ENCODE peak calls at places on chromosomes 12 and 14, in four cellular contexts. R is HepG2, G is H1, M is stomach. O is an unnamed sample.

GRCh38 chr14:22200977-22201605 is 387.9 kb downstream of the DAD1 start:
- DNase-seq in R (peak), G (no peak), M (no peak), O (no peak)

GRCh38 chr14:100728962-100729361 is 2.3 kb downstream of the DLK1 start:
- DNase-seq in R (no peak), G (no peak), M (no peak), O (no peak)

GRCh38 chr12:54036620-54037359 is 3.9 kb downstream of the HOXC5 start:
- DNase-seq in R (no peak), G (no peak), M (no peak), O (peak)

GRCh38 chr14:22131749-22132476 is 457.1 kb downstream of the DAD1 start:
- DNase-seq in R (peak), G (no peak), M (no peak), O (no peak)

GRCh38 chr12:70619471-70620152 is 17.6 kb downstream of the PTPRB start:
- DNase-seq in R (no peak), G (no peak), M (no peak), O (no peak)

GRCh38 chr12:39227218-39227617 is 215.7 kb downstream of the KIF21A start:
- DNase-seq in R (no peak), G (no peak), M (no peak), O (no peak)

GRCh38 chr14:35320472-35320871 is 28.3 kb downstream of the PSMA6 start:
- DNase-seq in R (no peak), G (no peak), M (no peak), O (no peak)

GRCh38 chr12:28253175-28253641 is 63.0 kb downstream of the CCDC91 start:
- DNase-seq in R (no peak), G (no peak), M (no peak), O (no peak)

GRCh38 chr12:49279706-49280159 is 14.9 kb downstream of the TUBA1C start:
- DNase-seq in R (peak), G (no peak), M (no peak), O (peak)

GRCh38 chr14:68637106-68638021 is 155.5 kb downstream of the ZFP36L1 start:
- DNase-seq in R (no peak), G (no peak), M (no peak), O (no peak)

GRCh38 chr12:2783936-2784600 is 10.7 kb upstream of the FKBP4 start:
- DNase-seq in R (peak), G (no peak), M (peak), O (peak)

GRCh38 chr14:50402965-50403364 is 6.3 kb upstream of the CDKL1 start:
- DNase-seq in R (no peak), G (no peak), M (no peak), O (no peak)

GRCh38 chr14:61203059-61203753 is 77.9 kb downstream of the TMEM30B start:
- DNase-seq in R (no peak), G (no peak), M (no peak), O (no peak)

GRCh38 chr12:76591461-76591860 is 31.9 kb upstream of the OSBPL8 start:
- DNase-seq in R (no peak), G (no peak), M (no peak), O (no peak)

GRCh38 chr12:49921936-49922335 is 18.2 kb upstream of the FAIM2 start:
- DNase-seq in R (no peak), G (no peak), M (no peak), O (no peak)

GRCh38 chr12:15276088-15276698 is 46.1 kb upstream of the PTPRO start:
- DNase-seq in R (peak), G (no peak), M (no peak), O (no peak)

GRCh38 chr12:11746024-11746771 is 96.7 kb downstream of the ETV6 start:
- DNase-seq in R (no peak), G (no peak), M (no peak), O (no peak)

GRCh38 chr12:30043151-30043550 is 259.4 kb upstream of the TMTC1 start:
- DNase-seq in R (no peak), G (no peak), M (no peak), O (no peak)

GRCh38 chr12:55906056-55906455 is 21.6 kb downstream of the PYM1 start:
- DNase-seq in R (no peak), G (no peak), M (no peak), O (no peak)

GRCh38 chr12:113006641-113007040 is 28.3 kb downstream of the OAS2 start:
- DNase-seq in R (no peak), G (no peak), M (no peak), O (no peak)

DNA sequence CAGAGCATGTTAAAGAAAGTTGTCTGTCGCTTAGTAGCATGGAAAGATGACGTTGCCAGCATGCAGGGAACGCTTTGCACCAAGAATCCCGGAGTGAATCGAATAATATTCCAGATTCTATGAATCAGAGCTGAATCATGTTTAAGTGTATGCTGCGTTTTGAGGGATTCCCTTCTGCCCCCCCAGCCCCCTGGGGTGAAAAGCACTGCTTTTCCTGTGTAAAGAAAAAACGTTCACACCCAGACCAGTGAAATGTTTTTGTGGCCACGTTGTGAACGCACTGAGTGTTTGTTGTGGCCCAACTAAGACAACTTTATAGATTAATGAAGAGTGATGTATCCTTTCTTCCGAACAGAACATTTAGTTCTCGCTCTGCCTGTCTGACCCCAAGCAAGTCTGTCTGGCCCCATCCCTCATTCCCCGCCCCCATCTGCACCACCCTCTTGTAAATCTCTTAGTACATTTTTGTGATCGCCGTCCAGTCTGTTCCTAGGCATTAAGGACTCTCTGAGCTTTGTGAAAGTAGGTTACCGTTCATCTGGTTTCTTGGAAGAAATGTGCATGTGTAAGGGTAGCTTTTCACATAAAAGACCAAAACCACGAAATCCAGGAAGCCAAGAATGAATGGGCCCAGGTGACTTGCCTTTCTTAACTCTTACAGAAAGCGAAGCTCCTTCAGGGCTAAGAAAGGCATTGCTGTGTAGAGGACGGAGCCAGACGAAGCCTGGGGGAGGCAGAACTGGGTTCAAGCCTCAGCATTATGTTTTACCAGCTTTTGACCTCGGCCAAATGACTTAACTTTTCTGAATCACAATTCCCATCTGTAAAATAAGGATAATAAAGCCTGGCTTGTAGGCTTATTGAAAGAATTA is 103.1 kb downstream of the SAMD4A start:
- DNase-seq in R (no peak), G (no peak), M (no peak), O (no peak)
- TF ChIP-seq EP300 in R (no peak), G (no peak), M (no peak), O (no peak)

GRCh38 chr14:78673845-78674244 is 503.7 kb downstream of the NRXN3 start:
- DNase-seq in R (no peak), G (no peak), M (no peak), O (no peak)

DNA sequence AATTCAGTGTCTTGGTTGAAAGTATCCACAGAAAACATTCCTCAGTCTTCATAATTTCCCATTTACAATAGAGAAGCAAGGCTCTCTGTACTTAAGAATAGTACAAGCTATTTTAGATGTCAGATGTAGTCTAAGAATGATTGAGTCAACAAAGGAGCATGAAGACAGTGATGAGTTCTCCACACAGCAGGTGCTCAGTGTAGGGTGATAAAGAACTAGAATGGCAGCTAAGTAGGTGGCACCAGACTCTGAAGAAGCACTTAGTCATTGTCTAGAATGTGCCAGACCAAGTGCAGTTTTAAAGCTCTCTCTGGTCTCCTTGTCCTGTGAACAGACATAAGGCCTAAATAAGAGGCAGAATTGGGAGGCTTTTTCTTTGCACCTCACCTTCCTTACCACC is 504.6 kb downstream of the NRXN3 start:
- DNase-seq in R (no peak), G (no peak), M (no peak), O (no peak)
- TF ChIP-seq EP300 in R (no peak), G (no peak), M (no peak), O (no peak)

GRCh38 chr12:121005346-121005815 is 10.9 kb downstream of the C12orf43 start:
- DNase-seq in R (peak), G (peak), M (peak), O (peak)
- TF ChIP-seq EP300 in R (no peak), G (no peak), M (no peak), O (no peak)

DNA sequence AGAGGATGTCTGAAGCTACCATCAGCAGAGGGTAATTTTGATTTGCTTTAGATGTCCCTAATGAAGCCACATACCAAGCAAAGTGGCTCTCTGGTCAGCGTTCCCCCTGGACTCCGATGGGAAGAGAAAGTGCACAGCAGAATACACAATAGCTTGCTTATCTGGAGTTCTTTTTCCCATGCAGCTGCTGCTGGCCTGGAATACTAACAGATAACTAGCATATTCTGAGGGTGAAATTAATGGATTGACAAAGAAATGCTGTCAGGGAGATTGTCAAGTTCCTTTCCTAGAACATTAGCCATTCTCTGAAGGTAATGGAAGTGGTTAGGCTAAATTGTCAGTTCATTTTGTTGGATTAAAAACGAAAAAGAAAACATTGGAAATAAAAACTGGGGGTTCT is 391.3 kb downstream of the FLRT2 start:
- DNase-seq in R (no peak), G (no peak), M (no peak), O (no peak)
- TF ChIP-seq EP300 in R (no peak), G (no peak), M (no peak), O (no peak)

GRCh38 chr14:74919421-74920165 is 3.5 kb downstream of the RPS6KL1 start:
- DNase-seq in R (no peak), G (no peak), M (no peak), O (no peak)

GRCh38 chr14:74915826-74916225 is 7.2 kb downstream of the RPS6KL1 start:
- DNase-seq in R (no peak), G (no peak), M (no peak), O (no peak)

GRCh38 chr14:74917200-74917543 is 5.9 kb downstream of the RPS6KL1 start:
- DNase-seq in R (no peak), G (no peak), M (no peak), O (no peak)

GRCh38 chr14:74918380-74918779 is 4.7 kb downstream of the RPS6KL1 start:
- DNase-seq in R (no peak), G (no peak), M (no peak), O (no peak)

DNA sequence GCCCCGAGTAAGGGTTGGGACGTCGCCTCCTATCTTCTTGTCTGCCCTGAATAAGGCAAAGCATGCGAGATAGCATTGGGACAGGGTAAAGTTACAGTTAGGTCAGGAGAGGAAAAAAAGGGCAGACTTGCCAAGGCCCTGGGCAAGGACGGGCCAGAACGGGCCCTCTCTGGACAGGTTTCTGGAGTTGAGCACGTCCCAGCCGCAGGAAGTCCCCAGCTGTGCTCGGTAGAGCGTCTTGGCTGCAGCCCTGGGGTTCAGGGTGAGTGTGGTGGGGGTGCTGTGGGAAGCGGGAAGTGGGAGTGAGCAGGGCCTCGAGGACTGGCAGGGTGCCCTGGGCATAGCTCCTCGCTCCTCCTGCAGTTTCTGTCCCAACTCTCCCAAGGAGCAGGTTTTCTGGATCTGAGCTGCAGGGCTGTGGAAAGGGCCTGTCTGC is 5.4 kb downstream of the RPS6KL1 start:
- DNase-seq in R (no peak), G (no peak), M (no peak), O (no peak)
- TF ChIP-seq EP300 in R (no peak), G (no peak), M (no peak), O (no peak)

DNA sequence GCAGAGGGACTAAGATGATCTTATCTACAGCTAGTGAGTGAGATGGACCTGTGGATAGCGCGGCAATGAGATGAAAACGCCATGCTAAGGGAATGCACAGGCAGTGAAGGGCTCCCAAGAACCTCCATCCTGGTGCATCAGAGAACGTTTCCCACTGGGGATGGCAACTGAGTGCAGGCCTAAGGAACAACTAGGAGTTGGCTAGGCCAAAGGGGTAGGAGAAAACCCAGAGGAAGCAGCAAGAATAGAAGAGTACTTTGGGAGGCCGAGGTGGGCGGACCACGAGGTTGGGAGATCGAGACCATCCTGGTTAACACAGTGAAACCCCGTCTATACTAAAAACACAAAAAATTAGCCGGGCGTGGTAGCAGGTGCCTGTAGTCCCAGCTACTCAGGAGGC is 24.6 kb upstream of the BATF start:
- DNase-seq in R (no peak), G (no peak), M (no peak), O (no peak)
- TF ChIP-seq EP300 in R (no peak), G (no peak), M (no peak), O (no peak)

GRCh38 chr12:64058541-64059321 is 163.4 kb downstream of the KICS2 start:
- DNase-seq in R (no peak), G (no peak), M (no peak), O (no peak)
- TF ChIP-seq EP300 in R (no peak), G (no peak), M (no peak), O (no peak)

GRCh38 chr12:101407054-101407437 is 526 bp downstream of the ARL1 start:
- DNase-seq in R (peak), G (no peak), M (no peak), O (no peak)

GRCh38 chr12:101407438-101408345 is at the start of gene ARL1:
- DNase-seq in R (peak), G (no peak), M (peak), O (peak)
- TF ChIP-seq EP300 in R (no peak), G (no peak), M (no peak), O (no peak)

O was measured in upper lobe of left lung.